ENCODE peak calls at places on chromosomes 7 and 10, in five cellular contexts. H is DND-41, L is uterus, X is suprapubic skin, D is spleen. F is an unnamed sample.

GRCh38 chr7:101590663-101591435 is 38.2 kb downstream of the MYL10 start:
- DNase-seq in H (no peak), L (no peak), X (peak; percentile 62), D (no peak), F (no peak)

GRCh38 chr10:102243304-102243703 is 2.0 kb upstream of the PITX3 start:
- DNase-seq in H (no peak), L (no peak), X (no peak), D (no peak), F (no peak)

GRCh38 chr10:113534428-113534827 is 18.4 kb upstream of the HABP2 start:
- DNase-seq in H (peak; percentile 31), L (no peak), X (no peak), D (no peak), F (no peak)

GRCh38 chr7:32479574-32480200 is 10.5 kb downstream of the LSM5 start:
- DNase-seq in H (peak; percentile 24), L (no peak), X (no peak), D (no peak), F (no peak)

GRCh38 chr7:155187061-155187785 is 110.5 kb upstream of the INSIG1 start:
- DNase-seq in H (no peak), L (no peak), X (no peak), D (no peak), F (no peak)

GRCh38 chr7:66015440-66016130 is 33.6 kb upstream of the GUSB start:
- DNase-seq in H (no peak), L (no peak), X (no peak), D (no peak), F (no peak)

GRCh38 chr7:139696547-139696946 is 81.3 kb downstream of the HIPK2 start:
- DNase-seq in H (no peak), L (no peak), X (no peak), D (no peak), F (no peak)

GRCh38 chr10:75941181-75941580 is 509.8 kb downstream of the LRMDA start:
- DNase-seq in H (no peak), L (no peak), X (no peak), D (no peak), F (no peak)

GRCh38 chr7:102319671-102320070 is 33.0 kb downstream of the SH2B2 start:
- DNase-seq in H (no peak), L (no peak), X (no peak), D (peak; percentile 54), F (no peak)

GRCh38 chr10:88041243-88042161 is 178.1 kb downstream of the PTEN start:
- DNase-seq in H (no peak), L (no peak), X (no peak), D (no peak), F (no peak)

GRCh38 chr7:157570531-157571200 is 233.9 kb downstream of the DNAJB6 start:
- DNase-seq in H (no peak), L (no peak), X (no peak), D (peak; percentile 51), F (no peak)

GRCh38 chr7:66847879-66848810 is 72.9 kb upstream of the TMEM248 start:
- DNase-seq in H (no peak), L (no peak), X (peak; percentile 23), D (no peak), F (no peak)

GRCh38 chr7:36723951-36724664 is at the start of gene AOAH:
- DNase-seq in H (peak; percentile 84), L (no peak), X (no peak), D (peak; percentile 94), F (peak; percentile 86)

GRCh38 chr10:90602815-90603600 is 254.8 kb downstream of the HTR7 start:
- DNase-seq in H (no peak), L (no peak), X (no peak), D (no peak), F (no peak)

GRCh38 chr7:98242342-98242741 is 9.7 kb downstream of the TECPR1 start:
- DNase-seq in H (no peak), L (no peak), X (no peak), D (no peak), F (no peak)

GRCh38 chr7:115933463-115933862 is 97.1 kb downstream of the TFEC start:
- DNase-seq in H (no peak), L (no peak), X (no peak), D (no peak), F (no peak)

DNA sequence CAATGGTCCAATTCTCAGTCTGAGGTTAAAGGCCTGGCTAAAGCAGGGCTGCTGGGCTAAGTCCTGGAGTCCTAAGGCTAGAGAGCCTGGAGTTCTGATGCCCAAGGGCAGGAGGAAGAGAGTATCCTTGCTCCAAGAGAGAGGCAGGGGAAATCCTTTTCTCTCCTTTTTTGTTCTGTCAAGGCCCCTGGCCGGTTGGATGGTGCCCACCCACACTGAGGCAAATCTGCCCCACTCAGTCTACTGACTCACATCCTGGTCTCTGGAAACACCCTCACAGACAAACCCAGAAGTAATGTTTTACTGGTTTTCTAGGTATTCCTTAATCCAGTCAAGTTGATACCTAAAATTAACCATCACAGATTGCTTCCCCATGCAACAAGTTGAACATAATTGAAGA is 23.0 kb downstream of the ZNF518A start:
- DNase-seq in H (no peak), L (no peak), X (no peak), D (no peak), F (no peak)
- H3K36me3 ChIP-seq in H (peaks cover 75% of the 10 kb centered on the region), L (no peaks in the 10 kb centered on the region), X (peaks cover 72% of the 10 kb centered on the region), D (peaks cover 73% of the 10 kb centered on the region), F (peaks cover 76% of the 10 kb centered on the region)

GRCh38 chr10:99665304-99665703 is 6.0 kb downstream of the ENTPD7 start:
- DNase-seq in H (no peak), L (no peak), X (no peak), D (no peak), F (no peak)
- H3K36me3 ChIP-seq in H (no peaks in the 10 kb centered on the region), L (no peaks in the 10 kb centered on the region), X (peaks cover 19% of the 10 kb centered on the region), D (peaks cover 8% of the 10 kb centered on the region), F (peaks cover 12% of the 10 kb centered on the region)

GRCh38 chr10:71832967-71833366 is 18.1 kb downstream of the PSAP start:
- DNase-seq in H (no peak), L (no peak), X (no peak), D (no peak), F (no peak)
- H3K36me3 ChIP-seq in H (peaks cover 86% of the 10 kb centered on the region), L (no peaks in the 10 kb centered on the region), X (peaks cover 54% of the 10 kb centered on the region), D (peaks cover 52% of the 10 kb centered on the region), F (peaks cover 76% of the 10 kb centered on the region)

GRCh38 chr10:6228647-6229046 is 25.9 kb downstream of the PFKFB3 start:
- DNase-seq in H (no peak), L (no peak), X (no peak), D (peak; percentile 41), F (peak; percentile 19)

GRCh38 chr10:6229290-6229689 is 26.6 kb downstream of the PFKFB3 start:
- DNase-seq in H (no peak), L (no peak), X (no peak), D (no peak), F (peak; percentile 39)

GRCh38 chr10:6231146-6231545 is 28.4 kb downstream of the PFKFB3 start:
- DNase-seq in H (no peak), L (no peak), X (no peak), D (peak; percentile 52), F (peak; percentile 24)

GRCh38 chr10:6230335-6230734 is 27.6 kb downstream of the PFKFB3 start:
- DNase-seq in H (no peak), L (no peak), X (no peak), D (peak; percentile 32), F (peak; percentile 17)

DNA sequence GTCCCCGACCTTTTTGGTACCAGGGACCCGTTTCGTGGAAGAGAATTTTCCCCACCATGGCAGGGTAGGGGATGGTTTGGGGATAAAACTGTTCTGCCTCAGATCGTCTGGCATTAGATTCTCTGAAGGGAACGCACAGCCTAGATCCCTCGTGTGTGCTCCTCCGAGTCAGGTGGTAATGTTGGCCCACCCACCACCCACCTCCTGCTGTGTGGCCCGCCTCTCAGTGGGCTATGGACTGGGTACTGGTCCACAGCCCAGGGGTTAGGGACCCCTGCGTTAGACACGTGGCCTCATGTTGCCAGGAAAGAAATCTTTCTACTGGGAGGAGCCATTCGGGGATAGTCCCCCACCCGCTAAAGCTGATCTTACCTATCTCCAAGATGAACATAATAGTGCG is 27.0 kb downstream of the PFKFB3 start:
- DNase-seq in H (no peak), L (no peak), X (no peak), D (peak; percentile 16), F (peak; percentile 16)
- H3K36me3 ChIP-seq in H (peaks cover 96% of the 10 kb centered on the region), L (no peaks in the 10 kb centered on the region), X (peaks cover 98% of the 10 kb centered on the region), D (peaks cover 96% of the 10 kb centered on the region), F (peaks cover 99% of the 10 kb centered on the region)

GRCh38 chr10:49202266-49202665 is 14.1 kb upstream of the TMEM273 start:
- DNase-seq in H (no peak), L (no peak), X (no peak), D (no peak), F (no peak)
- H3K36me3 ChIP-seq in H (no peaks in the 10 kb centered on the region), L (no peaks in the 10 kb centered on the region), X (no peaks in the 10 kb centered on the region), D (no peaks in the 10 kb centered on the region), F (no peaks in the 10 kb centered on the region)

GRCh38 chr7:127888411-127888810 is 142.8 kb downstream of the LRRC4 start:
- DNase-seq in H (no peak), L (no peak), X (no peak), D (no peak), F (no peak)
- H3K36me3 ChIP-seq in H (peaks cover 49% of the 10 kb centered on the region), L (no peaks in the 10 kb centered on the region), X (peaks cover 21% of the 10 kb centered on the region), D (peaks cover 17% of the 10 kb centered on the region), F (peaks cover 26% of the 10 kb centered on the region)